ENCODE peak calls at places on chromosomes 1 and 21, in five cellular contexts. B is breast epithelium, D is choroid plexus epithelial cell, E is left ventricle myocardium inferior, U is fibroblast of pulmonary artery. G is an unnamed sample.

GRCh38 chr1:5324903-5325302 is 667.3 kb downstream of the NPHP4 start:
- DNase-seq in D (no peak), B (no peak), E (no peak), U (no peak), G (no peak)

GRCh38 chr1:149979972-149980548 is 30.5 kb downstream of the OTUD7B start:
- DNase-seq in E (no peak), D (no peak), U (no peak), B (no peak), G (no peak)

GRCh38 chr1:212466913-212467650 is 34.4 kb downstream of the NENF start:
- DNase-seq in U (no peak), E (no peak), D (peak), B (no peak), G (no peak)

GRCh38 chr1:175628548-175629317 is 114.7 kb downstream of the TNR start:
- DNase-seq in B (no peak), U (no peak), D (no peak), E (peak), G (no peak)

GRCh38 chr1:63914241-63914640 is 140.4 kb downstream of the ROR1 start:
- DNase-seq in B (no peak), D (peak), U (no peak), E (no peak), G (no peak)

GRCh38 chr1:117174851-117175250 is 35.9 kb downstream of the VTCN1 start:
- DNase-seq in U (no peak), B (no peak), D (no peak), E (no peak), G (no peak)

GRCh38 chr1:187985897-187986654 is 1157.3 kb downstream of the PLA2G4A start:
- DNase-seq in U (no peak), E (no peak), D (peak), B (no peak), G (peak)

GRCh38 chr1:2611034-2611501 is 21.7 kb downstream of the MMEL1 start:
- DNase-seq in E (no peak), U (peak), B (peak), D (peak), G (peak)

GRCh38 chr1:58231204-58231603 is 315.3 kb downstream of the OMA1 start:
- DNase-seq in U (no peak), D (no peak), E (no peak), B (no peak), G (peak)

GRCh38 chr1:179976970-179977651 is 22.5 kb downstream of the CEP350 start:
- DNase-seq in U (no peak), E (no peak), B (no peak), D (peak), G (no peak)

GRCh38 chr1:71921935-71922559 is 360.3 kb downstream of the NEGR1 start:
- DNase-seq in D (no peak), U (no peak), B (no peak), E (no peak), G (no peak)

GRCh38 chr21:35528109-35529042 is 479.3 kb upstream of the RUNX1 start:
- DNase-seq in E (peak), D (peak), B (no peak), U (peak), G (no peak)

GRCh38 chr1:76302711-76303347 is 228.3 kb downstream of the ST6GALNAC3 start:
- DNase-seq in E (no peak), D (peak), U (no peak), B (no peak), G (no peak)

GRCh38 chr1:23370270-23370743 is 671 bp upstream of the ZNF436 start:
- DNase-seq in D (no peak), E (no peak), B (no peak), U (no peak), G (no peak)

GRCh38 chr1:109546311-109547109 is 1.9 kb upstream of the GNAI3 start:
- DNase-seq in D (peak), E (peak), U (peak), B (peak), G (peak)

GRCh38 chr1:172275478-172275877 is 145.0 kb upstream of the C1orf105 start:
- DNase-seq in E (no peak), D (no peak), U (no peak), B (no peak), G (no peak)

GRCh38 chr1:52636701-52637695 is 4.0 kb downstream of the SHISAL2A start:
- DNase-seq in E (no peak), U (no peak), B (no peak), D (no peak), G (no peak)

GRCh38 chr1:17874665-17875064 is 119.5 kb downstream of the ACTL8 start:
- DNase-seq in B (no peak), E (no peak), D (peak), U (peak), G (peak)

GRCh38 chr1:1168156-1168450 is 5.6 kb upstream of the TTLL10 start:
- DNase-seq in E (no peak), D (no peak), B (no peak), U (no peak), G (no peak)

GRCh38 chr21:32463367-32463766 is 50.9 kb downstream of the EVA1C start:
- DNase-seq in B (no peak), U (peak), D (peak), E (no peak), G (peak)

GRCh38 chr1:230826166-230826875 is 42.0 kb downstream of the C1orf198 start:
- DNase-seq in U (peak), B (no peak), E (no peak), D (no peak), G (no peak)

GRCh38 chr21:43965911-43966585 is 46.1 kb upstream of the TRAPPC10 start:
- DNase-seq in U (no peak), B (no peak), D (no peak), E (no peak), G (no peak)

GRCh38 chr1:178308438-178308837 is 188.3 kb downstream of the CLEC20A start:
- DNase-seq in U (no peak), D (no peak), E (no peak), B (no peak), G (no peak)

GRCh38 chr1:78055565-78056132 is 9.9 kb downstream of the GIPC2 start:
- DNase-seq in U (no peak), D (no peak), B (no peak), E (no peak), G (no peak)

GRCh38 chr21:42112857-42113256 is 41.7 kb downstream of the UMODL1 start:
- DNase-seq in E (no peak), D (peak), U (peak), B (no peak), G (peak)

GRCh38 chr1:50978144-50978851 is 8.3 kb downstream of the CDKN2C start:
- DNase-seq in E (peak), U (peak), D (no peak), B (no peak), G (peak)

GRCh38 chr1:10943991-10944730 is 68.3 kb upstream of the TARDBP start:
- DNase-seq in E (no peak), B (no peak), U (peak), D (peak), G (peak)
- H3K4me3 ChIP-seq in E (peak), B (peak), U (peak), D (peak), G (peak)

GRCh38 chr1:183634429-183635065 is 1.0 kb downstream of the ARPC5 start:
- DNase-seq in D (no peak), U (no peak), E (no peak), B (no peak), G (no peak)

GRCh38 chr1:183632964-183633363 is 2.6 kb downstream of the ARPC5 start:
- DNase-seq in D (peak), E (no peak), B (no peak), U (no peak), G (peak)

GRCh38 chr1:183632087-183632486 is 3.5 kb downstream of the ARPC5 start:
- DNase-seq in E (no peak), D (peak), U (peak), B (no peak), G (peak)

GRCh38 chr1:183635112-183635605 is 424 bp downstream of the ARPC5 start:
- DNase-seq in E (peak), D (peak), B (peak), U (peak), G (peak)

GRCh38 chr1:183633676-183634343 is 1.8 kb downstream of the ARPC5 start:
- DNase-seq in B (no peak), E (no peak), D (peak), U (peak), G (peak)
- TF ChIP-seq CTCF in B (peak), E (peak), D (peak), U (peak), G (peak)

GRCh38 chr1:114770989-114771388 is 9.5 kb downstream of the SIKE1 start:
- DNase-seq in D (no peak), U (no peak), E (no peak), B (no peak), G (no peak)

DNA sequence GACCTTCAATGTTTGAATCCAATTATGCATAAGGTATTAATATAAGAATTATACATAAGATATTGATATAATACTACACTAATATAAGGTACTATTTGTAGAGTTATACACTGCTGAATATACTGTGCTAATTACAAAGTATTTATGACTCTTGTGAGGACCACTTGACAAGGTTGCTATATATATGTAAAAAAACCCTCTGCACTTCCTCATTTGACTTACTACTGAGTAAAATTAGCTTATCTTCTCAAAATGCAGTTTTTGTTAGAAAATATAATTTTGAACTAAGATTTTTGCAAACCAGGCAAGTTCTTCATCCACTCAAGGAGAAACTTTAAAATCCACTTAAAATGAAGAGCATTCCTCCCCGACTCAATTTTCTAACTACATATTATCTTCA is 8.5 kb downstream of the SIKE1 start:
- DNase-seq in B (no peak), E (no peak), D (no peak), U (no peak), G (no peak)
- H3K4me3 ChIP-seq in B (no peak), E (no peak), D (no peak), U (no peak), G (no peak)

DNA sequence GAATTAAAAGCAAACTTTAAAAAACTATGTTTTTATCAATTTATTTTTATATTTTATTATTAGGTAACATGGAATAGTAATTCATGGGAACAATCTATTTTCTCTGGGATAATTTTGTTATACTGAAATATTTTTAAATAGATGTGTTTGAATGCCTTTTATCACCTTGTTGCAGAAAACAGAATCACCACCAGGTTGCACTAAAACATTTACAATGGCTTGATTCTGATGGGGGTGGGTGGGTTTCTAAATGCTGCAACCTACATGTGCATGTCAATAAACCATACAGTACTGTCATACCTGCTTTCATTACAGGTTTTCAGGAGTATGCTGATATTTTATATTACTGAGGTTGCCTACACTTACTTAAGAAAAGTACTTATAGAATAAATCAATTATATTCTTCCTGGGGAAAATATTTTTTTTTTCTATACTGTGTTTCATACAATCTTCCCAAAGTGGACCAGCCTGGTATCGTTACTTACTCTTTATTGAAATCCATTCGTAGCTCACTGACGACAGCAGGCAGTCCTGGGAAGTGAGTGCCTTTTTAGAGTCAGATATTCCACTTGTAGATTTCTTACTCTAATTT is 132.8 kb downstream of the PTPRC start:
- DNase-seq in B (no peak), E (no peak), D (peak), U (peak), G (no peak)
- TF ChIP-seq CTCF in B (no peak), E (peak), D (peak), U (peak), G (peak)

GRCh38 chr1:167084739-167085138 is 5.4 kb downstream of the GPA33 start:
- DNase-seq in U (no peak), E (no peak), D (no peak), B (no peak), G (no peak)
- H3K4me3 ChIP-seq in U (no peak), E (no peak), D (no peak), B (no peak), G (no peak)

GRCh38 chr21:17925000-17925610 is 105.9 kb upstream of the C21orf91 start:
- DNase-seq in B (no peak), D (peak), E (no peak), U (peak), G (peak)

GRCh38 chr21:17929514-17929913 is 110.4 kb upstream of the C21orf91 start:
- DNase-seq in D (no peak), B (no peak), U (no peak), E (no peak), G (no peak)

GRCh38 chr21:17925900-17926299 is 106.7 kb upstream of the C21orf91 start:
- DNase-seq in U (peak), B (no peak), D (peak), E (no peak), G (no peak)

GRCh38 chr21:17930102-17930501 is 110.9 kb upstream of the C21orf91 start:
- DNase-seq in E (no peak), D (no peak), B (no peak), U (no peak), G (no peak)

DNA sequence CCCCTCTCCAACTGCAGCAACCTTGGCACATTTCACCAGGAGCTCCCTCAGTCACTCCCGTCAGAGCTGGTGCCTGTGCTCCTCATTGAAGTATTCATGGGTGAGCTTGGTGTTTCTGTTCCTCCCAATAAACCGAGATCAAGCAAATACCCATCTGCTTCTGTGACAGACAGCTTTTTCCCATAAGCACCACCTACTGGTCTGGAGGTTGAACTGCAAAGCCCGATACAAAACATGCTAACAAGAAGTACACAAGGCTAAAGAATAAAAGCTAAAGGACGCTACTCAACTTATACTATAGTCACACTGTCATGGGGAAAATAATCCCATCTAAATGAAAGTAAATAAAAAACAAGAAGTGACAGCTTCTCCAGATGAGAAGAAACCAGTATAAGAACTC is 111.9 kb upstream of the C21orf91 start:
- DNase-seq in D (peak), E (no peak), U (no peak), B (no peak), G (no peak)
- TF ChIP-seq CTCF in D (peak), E (no peak), U (peak), B (no peak), G (no peak)

DNA sequence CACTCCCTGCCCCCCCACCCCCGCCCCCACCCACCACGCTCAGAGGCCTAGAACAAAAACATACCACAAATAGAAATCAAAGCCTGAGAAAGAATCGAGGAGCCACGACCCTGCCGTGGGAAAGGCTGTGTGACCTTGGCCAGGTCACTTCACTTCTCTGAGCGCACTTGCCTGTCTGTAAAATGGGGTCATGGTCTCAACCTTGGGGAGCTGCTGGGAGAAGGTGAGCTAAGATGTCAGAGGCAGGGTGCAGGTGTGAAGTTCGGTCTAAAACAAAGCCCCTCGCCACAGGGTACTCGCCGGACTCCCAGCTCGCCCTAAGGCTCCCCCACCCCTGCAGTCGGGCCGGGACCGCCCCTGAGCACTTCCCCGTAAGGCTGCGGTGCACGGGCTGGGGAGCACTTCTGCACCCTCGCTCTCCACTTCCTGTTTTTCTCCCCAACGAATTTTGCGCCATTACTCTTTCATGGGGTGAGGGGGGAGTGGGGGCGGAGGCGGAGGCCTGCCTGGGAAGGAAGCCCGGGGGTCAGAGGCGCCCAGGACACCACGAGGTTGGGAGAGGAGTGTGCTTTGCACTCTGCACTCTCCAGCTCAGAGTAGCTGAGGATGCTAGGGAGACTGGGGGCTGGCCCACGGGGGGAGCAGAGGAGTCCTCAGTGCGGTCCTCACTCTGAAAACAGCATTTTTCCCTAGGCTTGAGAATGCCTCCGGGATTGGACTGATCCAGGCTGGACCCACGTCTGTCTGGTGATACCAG is 21.9 kb upstream of the PIK3CD start:
- DNase-seq in B (no peak), D (peak), U (no peak), E (peak), G (no peak)
- H3K4me3 ChIP-seq in B (peak), D (no peak), U (no peak), E (no peak), G (no peak)

G was measured in foreskin fibroblast.